ENCODE peak calls at places on chromosomes 4 and X, in nine cellular contexts. F is stimulated activated effector memory CD8-positive, alpha-beta T cell treated with anti-CD3 and anti-CD28 coated beads, Interleukin-12 subunit alpha, Interleukin-12 subunit beta, amount 100 ng/mL, for 72 hours; O is fibroblast of mammary gland; Y is iris pigment epithelial cell; N is left lobe of liver; S is T-cell; B is colonic mucosa; W is EH; Z is central memory CD8-positive, alpha-beta T cell. H is an unnamed sample.

GRCh38 chr4:120694973-120695372 is 227.6 kb downstream of the PRDM5 start:
- DNase-seq in F (no peak), O (peak), Y (peak), N (no peak), S (no peak), B (peak), W (peak), Z (no peak), H (no peak)

GRCh38 chrX:24479924-24480722 is 15.0 kb downstream of the PDK3 start:
- DNase-seq in F (peak), O (peak), Y (no peak), N (no peak), S (peak), B (peak), W (no peak), Z (peak), H (no peak)

GRCh38 chrX:45807572-45808425 is 607.1 kb upstream of the DIPK2B start:
- DNase-seq in F (no peak), O (peak), Y (peak), N (no peak), S (no peak), B (no peak), W (peak), Z (no peak), H (peak)

GRCh38 chr4:146333187-146333894 is 119.0 kb downstream of the REELD1 start:
- DNase-seq in F (no peak), O (peak), Y (peak), N (no peak), S (no peak), B (no peak), W (peak), Z (no peak), H (no peak)

GRCh38 chr4:15303052-15303641 is 124.7 kb upstream of the C1QTNF7 start:
- DNase-seq in F (no peak), O (peak), Y (peak), N (no peak), S (no peak), B (no peak), W (peak), Z (no peak), H (no peak)

GRCh38 chrX:69060631-69061408 is 104.4 kb downstream of the PJA1 start:
- DNase-seq in F (no peak), O (peak), Y (peak), N (peak), S (no peak), B (peak), W (peak), Z (no peak), H (no peak)

GRCh38 chrX:106484233-106484632 is 127.5 kb upstream of the RADX start:
- DNase-seq in F (no peak), O (no peak), Y (no peak), N (no peak), S (no peak), B (no peak), W (no peak), Z (no peak), H (no peak)

GRCh38 chr4:110371016-110371795 is 104.7 kb upstream of the ENPEP start:
- DNase-seq in F (no peak), O (no peak), Y (no peak), N (no peak), S (no peak), B (no peak), W (no peak), Z (no peak), H (no peak)

GRCh38 chrX:102651968-102652744 is 873 bp downstream of the GPRASP1 start:
- DNase-seq in F (no peak), O (peak), Y (peak), N (no peak), S (peak), B (peak), W (peak), Z (no peak), H (no peak)

GRCh38 chrX:9207142-9207541 is 173.2 kb upstream of the FAM9B start:
- DNase-seq in F (no peak), O (peak), Y (peak), N (peak), S (no peak), B (no peak), W (no peak), Z (no peak), H (no peak)

GRCh38 chr4:159526172-159526571 is 423.3 kb downstream of the RAPGEF2 start:
- DNase-seq in F (no peak), O (no peak), Y (peak), N (no peak), S (no peak), B (no peak), W (no peak), Z (no peak), H (no peak)

GRCh38 chr4:142350886-142351285 is 495.2 kb downstream of the INPP4B start:
- DNase-seq in F (no peak), O (no peak), Y (no peak), N (no peak), S (no peak), B (peak), W (peak), Z (no peak), H (no peak)

GRCh38 chr4:142719854-142720541 is 126.1 kb downstream of the INPP4B start:
- DNase-seq in F (no peak), O (peak), Y (peak), N (no peak), S (no peak), B (no peak), W (peak), Z (no peak), H (no peak)